ENCODE peak calls at places on chromosomes 13 and 19, in four cellular contexts. C, L, T and N are unnamed samples.

GRCh38 chr19:17938092-17938845 is 5.5 kb downstream of the CCDC124 start:
- DNase-seq in T (peak), L (peak), C (peak), N (peak)

GRCh38 chr13:21973437-21974125 is 302.7 kb downstream of the FGF9 start:
- DNase-seq in T (no peak), C (no peak), L (no peak), N (no peak)

GRCh38 chr13:62137629-62138405 is 722.2 kb upstream of the PCDH20 start:
- DNase-seq in L (no peak), T (no peak), C (no peak), N (no peak)

GRCh38 chr13:41652735-41653361 is 195.5 kb downstream of the RGCC start:
- DNase-seq in T (peak), C (peak), L (no peak), N (peak)

GRCh38 chr19:10952809-10953208 is 8.0 kb upstream of the SMARCA4 start:
- DNase-seq in C (no peak), L (no peak), T (no peak), N (no peak)

GRCh38 chr19:17393914-17394313 is at the start of gene CCDC194:
- DNase-seq in L (no peak), T (no peak), C (no peak), N (no peak)

GRCh38 chr19:39154626-39155100 is 29.1 kb downstream of the PAK4 start:
- DNase-seq in C (peak), L (no peak), T (no peak), N (no peak)

GRCh38 chr19:30391554-30392551 is 19.7 kb downstream of the ZNF536 start:
- DNase-seq in C (no peak), T (no peak), L (peak), N (no peak)

GRCh38 chr13:95153647-95154405 is 147.4 kb downstream of the ABCC4 start:
- DNase-seq in C (no peak), L (no peak), T (no peak), N (no peak)

GRCh38 chr13:93218583-93218982 is 8.0 kb upstream of the GPC6 start:
- DNase-seq in T (no peak), C (peak), L (no peak), N (no peak)

GRCh38 chr19:10764340-10764894 is 46.5 kb downstream of the DNM2 start:
- DNase-seq in T (no peak), C (no peak), L (no peak), N (no peak)

GRCh38 chr13:64709079-64709478 is 2521.1 kb downstream of the PCDH9 start:
- DNase-seq in T (no peak), C (no peak), L (no peak), N (no peak)

GRCh38 chr19:55111238-55111831 is 6.1 kb downstream of the PPP1R12C start:
- DNase-seq in L (no peak), T (no peak), C (no peak), N (no peak)

GRCh38 chr13:100305398-100305797 is 216.5 kb downstream of the PCCA start:
- DNase-seq in L (no peak), T (no peak), C (no peak), N (no peak)

GRCh38 chr13:73991384-73991783 is 142.8 kb downstream of the KLF12 start:
- DNase-seq in C (no peak), L (no peak), T (no peak), N (no peak)

GRCh38 chr19:35856546-35857149 is at the start of gene KIRREL2:
- DNase-seq in C (no peak), T (no peak), L (peak), N (no peak)

GRCh38 chr13:83065136-83065535 is 817.1 kb downstream of the SLITRK1 start:
- DNase-seq in T (no peak), L (no peak), C (no peak), N (no peak)

GRCh38 chr19:36136975-36137686 is 2.7 kb upstream of the CAPNS1 start:
- DNase-seq in L (no peak), T (no peak), C (no peak), N (no peak)

GRCh38 chr19:12834418-12834943 is at the start of gene RTBDN:
- DNase-seq in C (peak), T (no peak), L (no peak), N (no peak)

GRCh38 chr13:45670481-45670880 is 31.6 kb upstream of the CBY2 start:
- DNase-seq in L (no peak), C (no peak), T (no peak), N (no peak)

GRCh38 chr19:35206379-35206778 is 22.2 kb downstream of the FAM187B start:
- DNase-seq in T (no peak), C (no peak), L (peak), N (no peak)

GRCh38 chr19:29371766-29372415 is 153.9 kb upstream of the VSTM2B start:
- DNase-seq in T (no peak), L (peak), C (no peak), N (no peak)

GRCh38 chr19:831407-832369 is 4.1 kb downstream of the AZU1 start:
- DNase-seq in T (no peak), C (peak), L (no peak), N (no peak)

GRCh38 chr13:105333416-105333815 is 1202.0 kb downstream of the EFNB2 start:
- DNase-seq in C (no peak), L (no peak), T (no peak), N (no peak)

GRCh38 chr19:51107406-51108065 is 673 bp downstream of the CTU1 start:
- DNase-seq in T (no peak), C (peak), L (no peak), N (no peak)

GRCh38 chr19:4849019-4849418 is 17.5 kb upstream of the TICAM1 start:
- DNase-seq in C (no peak), L (no peak), T (no peak), N (no peak)

GRCh38 chr19:51372649-51373504 is at the start of gene NKG7:
- DNase-seq in C (peak), T (no peak), L (no peak), N (no peak)

GRCh38 chr13:110816500-110816899 is 98.4 kb downstream of the ANKRD10 start:
- DNase-seq in C (no peak), L (no peak), T (no peak), N (no peak)

GRCh38 chr13:110817143-110817542 is 97.7 kb downstream of the ANKRD10 start:
- DNase-seq in C (no peak), L (no peak), T (no peak), N (no peak)

GRCh38 chr13:110819203-110820014 is 95.5 kb downstream of the ANKRD10 start:
- DNase-seq in L (peak), C (peak), T (peak), N (peak)

GRCh38 chr13:110818747-110819146 is 96.1 kb downstream of the ANKRD10 start:
- DNase-seq in T (no peak), C (no peak), L (peak), N (no peak)

GRCh38 chr13:110820311-110820710 is 94.6 kb downstream of the ANKRD10 start:
- DNase-seq in C (no peak), T (no peak), L (peak), N (no peak)
- TF ChIP-seq TAF1 in C (no peak), T (no peak), L (no peak), N (no peak)

GRCh38 chr19:42151735-42152134 is 19.5 kb upstream of the POU2F2 start:
- DNase-seq in L (no peak), C (no peak), T (no peak), N (no peak)

GRCh38 chr19:42149447-42150202 is 17.4 kb upstream of the POU2F2 start:
- DNase-seq in L (no peak), T (no peak), C (no peak), N (no peak)

GRCh38 chr19:42150940-42151339 is 18.7 kb upstream of the POU2F2 start:
- DNase-seq in L (no peak), T (no peak), C (no peak), N (no peak)

GRCh38 chr19:42150353-42150752 is 18.1 kb upstream of the POU2F2 start:
- DNase-seq in C (no peak), L (no peak), T (no peak), N (no peak)

GRCh38 chr19:42148270-42148669 is 16.0 kb upstream of the POU2F2 start:
- DNase-seq in C (no peak), L (no peak), T (no peak), N (no peak)
- TF ChIP-seq TAF1 in C (no peak), L (no peak), T (no peak), N (no peak)

GRCh38 chr13:36639610-36640009 is 34.2 kb upstream of the SERTM1 start:
- DNase-seq in T (no peak), C (no peak), L (no peak), N (no peak)
- TF ChIP-seq TAF1 in T (no peak), C (no peak), L (no peak), N (no peak)

DNA sequence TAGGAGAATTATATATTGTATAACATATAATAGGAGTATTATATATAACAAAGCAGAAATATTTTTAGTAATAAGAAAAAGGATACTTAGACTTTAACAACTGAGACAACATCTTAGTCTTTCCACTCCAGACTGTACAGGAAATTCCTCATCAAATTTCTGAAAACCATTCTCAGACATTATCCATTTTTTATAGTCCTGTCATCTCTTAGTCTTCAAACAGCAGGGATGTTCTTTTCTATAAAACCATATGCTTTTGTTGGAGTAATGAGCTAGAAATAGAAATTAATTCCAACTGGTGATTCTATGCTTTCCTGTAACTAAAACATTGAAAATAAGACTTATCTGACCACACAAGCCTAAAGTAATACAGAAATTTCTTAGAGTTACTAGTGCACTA is 82.1 kb upstream of the CSNK1A1L start:
- DNase-seq in L (no peak), T (no peak), C (no peak), N (no peak)
- TF ChIP-seq TAF1 in L (no peak), T (no peak), C (no peak), N (no peak)

DNA sequence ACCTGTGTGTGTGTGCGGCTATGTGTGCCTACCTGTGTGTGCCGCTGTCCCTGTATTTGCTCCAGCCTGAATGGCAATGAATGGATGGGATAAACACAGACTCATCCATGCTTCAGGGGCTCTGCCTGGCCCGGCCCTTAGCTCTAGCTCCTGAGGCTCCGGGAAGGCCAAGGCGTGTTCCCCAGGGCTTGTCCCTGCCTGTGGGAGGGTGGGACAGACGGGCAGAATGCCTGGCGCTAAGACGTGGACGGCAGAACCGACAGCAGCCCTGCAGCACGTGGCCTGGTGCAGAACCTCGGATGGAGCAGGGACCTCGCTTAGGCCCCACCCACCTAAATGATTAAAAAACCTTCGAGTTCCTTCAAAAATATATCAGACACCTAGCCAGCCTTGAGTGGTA is 57.8 kb upstream of the C13orf46 start:
- DNase-seq in C (no peak), L (no peak), T (no peak), N (no peak)
- TF ChIP-seq TAF1 in C (no peak), L (no peak), T (no peak), N (no peak)

GRCh38 chr13:38399540-38399939 is 49.9 kb downstream of the UFM1 start:
- DNase-seq in C (no peak), L (no peak), T (no peak), N (no peak)

GRCh38 chr13:38394777-38395504 is 45.3 kb downstream of the UFM1 start:
- DNase-seq in T (no peak), C (no peak), L (no peak), N (no peak)

GRCh38 chr13:38395505-38395803 is 45.8 kb downstream of the UFM1 start:
- DNase-seq in C (no peak), L (no peak), T (no peak), N (no peak)

GRCh38 chr13:38401276-38401675 is 51.6 kb downstream of the UFM1 start:
- DNase-seq in T (no peak), L (no peak), C (no peak), N (no peak)

DNA sequence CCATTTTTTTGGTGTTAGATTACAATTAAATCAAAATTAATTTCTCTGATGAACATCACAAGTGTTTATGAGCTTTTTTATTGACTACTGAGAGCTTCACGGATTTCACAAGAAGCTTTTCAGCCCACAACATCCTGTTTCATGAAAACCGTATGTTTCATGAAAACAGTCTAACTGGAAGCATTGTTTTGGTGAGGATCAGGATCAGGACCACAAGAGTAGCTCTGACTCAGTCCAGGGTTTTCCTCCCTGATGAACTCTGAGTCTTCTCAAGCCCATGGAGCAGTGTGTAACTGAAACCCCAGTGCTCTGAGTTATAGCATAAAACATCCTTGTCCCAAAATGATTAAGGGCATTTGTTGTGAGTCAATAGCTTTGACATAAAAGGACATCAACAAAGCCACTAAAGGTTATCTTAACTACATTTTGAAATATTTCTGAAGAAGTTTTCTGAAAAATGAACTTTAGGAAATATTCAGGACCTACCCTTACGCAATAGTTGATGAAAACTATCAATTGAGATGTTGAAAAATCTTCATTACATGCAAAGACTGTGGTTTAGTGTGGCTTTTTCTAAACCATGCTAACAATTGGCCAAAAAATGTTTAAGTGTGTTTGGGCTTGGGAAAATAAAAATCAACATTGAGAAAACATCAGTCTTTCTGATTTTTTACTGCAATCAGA is 49.3 kb downstream of the UFM1 start:
- DNase-seq in L (no peak), T (no peak), C (no peak), N (no peak)
- TF ChIP-seq TAF1 in L (no peak), T (no peak), C (no peak), N (no peak)

GRCh38 chr13:77040835-77041234 is 13.9 kb upstream of the FBXL3 start:
- DNase-seq in C (no peak), L (no peak), T (no peak), N (no peak)
- TF ChIP-seq TAF1 in C (no peak), L (no peak), T (no peak), N (no peak)

GRCh38 chr19:42291437-42291815 is 10.5 kb upstream of the PRR19 start:
- DNase-seq in C (no peak), L (no peak), T (no peak), N (no peak)
- TF ChIP-seq TAF1 in C (no peak), L (no peak), T (no peak), N (no peak)

DNA sequence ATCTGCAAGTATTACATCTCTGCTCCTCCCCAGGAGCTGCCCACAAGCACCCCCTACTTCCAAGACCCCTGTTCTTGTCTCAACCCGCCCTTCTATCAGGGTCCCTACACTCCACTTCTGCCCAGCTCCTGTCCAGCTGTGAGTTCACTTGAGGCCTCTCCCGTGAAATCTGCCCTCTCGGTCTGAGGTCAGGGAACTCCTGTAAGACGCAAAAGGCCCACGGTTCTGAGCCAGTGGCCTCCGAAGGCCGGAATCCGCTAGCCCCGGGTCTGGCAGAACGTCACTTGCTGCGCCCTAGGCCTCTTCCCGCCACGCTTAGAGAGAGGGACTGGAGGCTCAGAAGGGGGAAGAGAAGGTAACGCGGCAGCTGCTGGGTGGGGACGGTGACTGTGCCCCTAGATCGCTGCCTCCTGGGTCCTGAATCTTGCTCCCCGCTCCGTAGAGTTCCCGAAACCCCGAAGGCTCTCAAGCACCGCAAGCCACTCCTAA is 912 bp upstream of the FARP1 start:
- DNase-seq in T (no peak), L (peak), C (no peak), N (no peak)
- TF ChIP-seq TAF1 in T (no peak), L (no peak), C (no peak), N (no peak)